ENCODE peak calls at places on chromosomes 3 and 15, in eight cellular contexts. B, D, A, T, Y, V, F and W are unnamed samples.

GRCh38 chr15:38253448-38253847 is 812 bp downstream of the SPRED1 start:
- DNase-seq in F (no peak), B (peak), V (no peak), D (no peak), T (peak), Y (peak), A (no peak), W (no peak)

GRCh38 chr3:15292765-15293522 is 39.4 kb downstream of the SH3BP5 start:
- DNase-seq in A (no peak), V (no peak), D (peak), Y (peak), B (no peak), T (peak), F (no peak), W (peak)

GRCh38 chr3:150255416-150255815 is 152.7 kb upstream of the TSC22D2 start:
- DNase-seq in T (no peak), F (no peak), B (no peak), A (peak), D (peak), V (no peak), Y (no peak), W (no peak)

GRCh38 chr15:29612096-29612495 is 210.2 kb downstream of the TJP1 start:
- DNase-seq in Y (peak), T (peak), B (no peak), V (no peak), D (no peak), A (no peak), F (peak), W (no peak)

GRCh38 chr3:196499807-196500524 is 3.6 kb downstream of the RNF168 start:
- DNase-seq in B (no peak), V (no peak), A (no peak), D (no peak), Y (no peak), F (no peak), T (no peak), W (no peak)

GRCh38 chr3:169772530-169772950 is 656 bp upstream of the MYNN start:
- DNase-seq in A (no peak), V (peak), B (peak), T (peak), D (peak), Y (peak), F (peak), W (peak)

GRCh38 chr3:179446501-179446900 is 4.8 kb downstream of the GNB4 start:
- DNase-seq in B (peak), F (no peak), A (no peak), Y (peak), V (no peak), D (no peak), T (peak), W (no peak)

GRCh38 chr15:40398413-40398873 is 7.2 kb upstream of the IVD start:
- DNase-seq in V (no peak), F (no peak), A (no peak), T (no peak), D (no peak), Y (no peak), B (no peak), W (no peak)

GRCh38 chr3:30538787-30539186 is 67.6 kb upstream of the TGFBR2 start:
- DNase-seq in Y (peak), T (peak), B (peak), V (no peak), A (no peak), D (no peak), F (no peak), W (no peak)

GRCh38 chr3:56801597-56802410 is at the start of gene ARHGEF3:
- DNase-seq in T (peak), A (no peak), V (peak), F (peak), D (peak), Y (peak), B (peak), W (peak)

GRCh38 chr3:115100172-115100571 is 46.9 kb downstream of the ZBTB20 start:
- DNase-seq in T (peak), V (no peak), F (no peak), D (no peak), B (no peak), A (no peak), Y (peak), W (no peak)

GRCh38 chr3:58216496-58217197 is 5.9 kb upstream of the DNASE1L3 start:
- DNase-seq in Y (no peak), B (no peak), V (no peak), D (no peak), F (no peak), T (no peak), A (no peak), W (no peak)

GRCh38 chr3:38792983-38793382 is 23.0 kb downstream of the SCN10A start:
- DNase-seq in Y (no peak), A (no peak), D (no peak), V (no peak), T (no peak), B (no peak), F (no peak), W (no peak)

GRCh38 chr3:188153498-188153948 is 434 bp upstream of the LPP start:
- DNase-seq in V (peak), A (peak), Y (peak), T (peak), B (peak), D (peak), F (peak), W (peak)

GRCh38 chr3:179811321-179812095 is 158.7 kb downstream of the USP13 start:
- DNase-seq in F (peak), Y (peak), A (no peak), B (peak), V (peak), T (peak), D (no peak), W (no peak)

GRCh38 chr3:195865752-195866151 is 42.6 kb downstream of the TNK2 start:
- DNase-seq in T (no peak), V (no peak), A (no peak), B (no peak), Y (no peak), F (no peak), D (peak), W (no peak)

GRCh38 chr3:23873941-23874340 is 42.8 kb downstream of the NKIRAS1 start:
- DNase-seq in T (peak), B (no peak), D (no peak), Y (peak), A (no peak), V (no peak), F (no peak), W (no peak)

GRCh38 chr3:54859204-54859603 is 68.7 kb downstream of the LRTM1 start:
- DNase-seq in T (peak), F (no peak), V (no peak), Y (peak), B (no peak), D (no peak), A (no peak), W (no peak)

GRCh38 chr15:91113036-91113435 is 13.0 kb downstream of the SV2B start:
- DNase-seq in D (no peak), A (no peak), F (peak), B (no peak), Y (no peak), T (no peak), V (no peak), W (no peak)

GRCh38 chr3:178645503-178645902 is 109.3 kb downstream of the KCNMB2 start:
- DNase-seq in D (no peak), T (no peak), B (no peak), V (no peak), A (no peak), F (no peak), Y (no peak), W (no peak)

GRCh38 chr3:168878655-168879054 is 782.9 kb upstream of the GOLIM4 start:
- DNase-seq in Y (peak), D (no peak), V (no peak), A (no peak), F (no peak), B (no peak), T (peak), W (no peak)

GRCh38 chr3:174620138-174620537 is 239.0 kb upstream of the NAALADL2 start:
- DNase-seq in B (peak), F (no peak), Y (no peak), D (no peak), V (no peak), A (no peak), T (peak), W (no peak)
- TF ChIP-seq CTCF in B (peak), F (peak), Y (peak), D (peak), V (no peak), A (no peak), T (peak), W (no peak)

GRCh38 chr3:156553705-156554356 is 1.1 kb downstream of the SSR3 start:
- DNase-seq in T (peak), D (no peak), F (peak), Y (peak), A (no peak), V (no peak), B (peak), W (no peak)

GRCh38 chr3:156551746-156552145 is 3.2 kb downstream of the SSR3 start:
- DNase-seq in A (no peak), Y (peak), T (peak), F (no peak), D (no peak), V (no peak), B (no peak), W (no peak)

GRCh38 chr3:156552973-156553372 is 1.9 kb downstream of the SSR3 start:
- DNase-seq in Y (no peak), D (no peak), A (no peak), V (no peak), F (no peak), T (no peak), B (no peak), W (no peak)

GRCh38 chr3:156548041-156548687 is 6.8 kb downstream of the SSR3 start:
- DNase-seq in V (no peak), F (no peak), A (no peak), T (peak), B (no peak), Y (no peak), D (no peak), W (no peak)

DNA sequence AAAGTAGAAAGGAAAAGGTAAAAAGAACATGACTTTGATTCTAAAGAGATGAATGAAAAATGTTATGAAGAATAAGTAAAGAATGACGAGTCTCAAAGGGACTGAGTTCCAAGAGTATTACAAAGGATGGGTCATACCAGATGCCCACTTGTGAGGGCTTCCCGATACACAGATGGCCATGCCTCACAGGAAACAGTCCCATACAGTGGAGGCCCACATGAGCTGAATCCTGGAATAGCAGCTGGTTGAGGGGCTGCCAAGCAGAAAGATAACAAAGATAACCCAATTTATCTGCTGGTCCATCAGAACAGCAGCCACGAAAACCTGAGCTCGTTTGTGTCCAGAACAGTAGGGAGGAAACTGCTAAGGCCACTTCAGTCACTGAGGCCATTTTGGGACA is 3.7 kb downstream of the SSR3 start:
- DNase-seq in T (peak), F (no peak), V (no peak), Y (peak), B (no peak), A (no peak), D (no peak), W (no peak)
- H3K27ac ChIP-seq in T (no peak), F (no peak), V (no peak), Y (peak), B (no peak), A (no peak), D (no peak), W (peak)

GRCh38 chr15:94075349-94075748 is 156.0 kb upstream of the MCTP2 start:
- DNase-seq in D (no peak), F (no peak), V (no peak), Y (peak), A (no peak), T (peak), B (no peak), W (peak)

GRCh38 chr15:94066046-94066445 is 165.3 kb upstream of the MCTP2 start:
- DNase-seq in F (no peak), A (no peak), V (no peak), B (no peak), D (no peak), T (no peak), Y (no peak), W (no peak)

GRCh38 chr15:94069834-94070233 is 161.5 kb upstream of the MCTP2 start:
- DNase-seq in Y (no peak), D (no peak), T (no peak), V (no peak), A (no peak), F (no peak), B (no peak), W (no peak)

GRCh38 chr15:94066811-94067210 is 164.6 kb upstream of the MCTP2 start:
- DNase-seq in B (no peak), T (no peak), F (no peak), D (no peak), Y (no peak), V (no peak), A (no peak), W (no peak)

DNA sequence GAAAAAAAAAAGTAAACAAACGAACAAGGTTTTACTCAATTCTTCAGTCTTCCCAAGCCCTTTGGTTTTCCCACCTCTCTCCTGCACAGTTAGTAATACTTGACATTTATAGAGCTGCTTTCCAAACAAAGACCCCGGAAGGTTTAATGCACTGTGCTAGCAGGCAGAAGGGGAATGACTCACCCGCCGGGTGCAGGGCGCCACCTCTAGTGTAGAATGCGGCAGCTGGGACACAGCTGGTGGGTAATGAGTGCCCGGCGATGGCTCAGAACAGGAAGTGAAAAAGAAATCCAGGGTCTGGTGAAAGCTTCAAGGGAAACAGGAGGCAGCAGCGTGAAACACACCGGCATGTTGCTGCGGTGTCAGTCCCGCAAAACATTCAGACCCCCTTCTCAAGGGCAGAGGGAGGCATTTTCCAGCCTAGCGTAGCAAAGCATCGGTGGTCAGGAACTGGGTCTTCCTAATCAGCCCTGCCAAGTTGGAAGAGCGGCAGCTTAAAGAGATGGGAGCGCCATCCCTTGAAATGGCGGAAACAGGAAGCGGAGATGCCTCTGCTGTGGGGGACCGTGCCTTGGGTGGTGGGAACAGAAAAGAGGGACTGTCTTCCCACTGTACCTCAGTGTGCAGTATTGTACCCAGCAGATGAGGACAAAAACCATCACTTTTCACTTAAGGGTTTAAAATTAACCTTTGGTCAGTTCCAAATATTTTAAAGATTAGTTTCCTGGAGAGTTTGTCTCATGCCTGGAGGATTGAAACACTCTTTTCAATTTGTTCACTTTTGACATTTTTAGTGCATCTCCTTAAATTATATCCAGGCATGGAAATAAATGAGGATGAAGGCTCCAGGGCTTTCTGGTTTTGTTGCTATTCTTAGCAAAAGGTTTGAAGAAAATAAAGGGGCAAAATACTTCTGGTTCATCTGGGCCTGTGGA is 160.8 kb upstream of the MCTP2 start:
- DNase-seq in F (peak), A (no peak), V (no peak), D (no peak), B (no peak), Y (no peak), T (no peak), W (no peak)
- TF ChIP-seq CTCF in F (no peak), A (no peak), V (no peak), D (no peak), B (no peak), Y (no peak), T (no peak), W (no peak)

GRCh38 chr3:72889310-72890165 is 1.7 kb downstream of the GXYLT2 start:
- DNase-seq in B (no peak), F (no peak), V (no peak), T (no peak), Y (no peak), D (no peak), A (no peak), W (no peak)
- H3K27ac ChIP-seq in B (no peak), F (no peak), V (peak), T (peak), Y (peak), D (no peak), A (peak), W (peak)